ENCODE peak calls at places on chromosomes 13 and 19, in nine cellular contexts. K is nucleus accumbens, S is mucosa of gallbladder, G is HS-5, T is astrocyte of the spinal cord, I is hypothalamus, M is NCI-H2107, W is left colon, C is aorta. N is an unnamed sample.

GRCh38 chr13:42272776-42273175 is 824 bp downstream of the AKAP11 start:
- DNase-seq in K (no peak), S (no peak), G (no peak), T (peak), I (no peak), M (no peak), W (no peak), C (no peak), N (no peak)

GRCh38 chr13:23463631-23464030 is 30.1 kb upstream of the SACS start:
- DNase-seq in K (no peak), S (no peak), G (no peak), T (no peak), I (no peak), M (no peak), W (no peak), C (no peak), N (no peak)

GRCh38 chr13:98206946-98207345 is 29.9 kb upstream of the RNF113B start:
- DNase-seq in K (no peak), S (no peak), G (peak), T (peak), I (no peak), M (no peak), W (no peak), C (no peak), N (no peak)

GRCh38 chr19:11505032-11505503 is 571 bp downstream of the ZNF653 start:
- DNase-seq in K (peak), S (peak), G (peak), T (peak), I (peak), M (peak), W (peak), C (peak), N (peak)

GRCh38 chr19:50658438-50659317 is 9.4 kb downstream of the C19orf81 start:
- DNase-seq in K (peak), S (peak), G (peak), T (peak), I (peak), M (no peak), W (no peak), C (peak), N (peak)

GRCh38 chr19:46211201-46211881 is 18.2 kb upstream of the IGFL1 start:
- DNase-seq in K (no peak), S (peak), G (no peak), T (no peak), I (no peak), M (no peak), W (no peak), C (no peak), N (peak)

GRCh38 chr13:48236528-48237353 is 3.7 kb downstream of the ITM2B start:
- DNase-seq in K (no peak), S (no peak), G (no peak), T (no peak), I (no peak), M (no peak), W (no peak), C (no peak), N (no peak)

GRCh38 chr13:51562011-51562671 is 22.1 kb upstream of the WDFY2 start:
- DNase-seq in K (no peak), S (no peak), G (no peak), T (no peak), I (no peak), M (no peak), W (no peak), C (peak), N (no peak)

GRCh38 chr13:43472980-43473379 is 313.8 kb downstream of the ENOX1 start:
- DNase-seq in K (no peak), S (no peak), G (no peak), T (no peak), I (no peak), M (no peak), W (no peak), C (no peak), N (no peak)

GRCh38 chr13:77180011-77180410 is 146.9 kb downstream of the MYCBP2 start:
- DNase-seq in K (no peak), S (no peak), G (no peak), T (no peak), I (no peak), M (no peak), W (no peak), C (no peak), N (no peak)

GRCh38 chr13:25528266-25528665 is 156.5 kb downstream of the ATP8A2 start:
- DNase-seq in K (no peak), S (no peak), G (no peak), T (no peak), I (no peak), M (no peak), W (no peak), C (no peak), N (no peak)

GRCh38 chr13:92612892-92613291 is 613.7 kb upstream of the GPC6 start:
- DNase-seq in K (no peak), S (no peak), G (no peak), T (no peak), I (no peak), M (no peak), W (no peak), C (no peak), N (no peak)

GRCh38 chr13:112714772-112715569 is 25.1 kb downstream of the ATP11A start:
- DNase-seq in K (no peak), S (no peak), G (no peak), T (no peak), I (no peak), M (no peak), W (no peak), C (no peak), N (peak)

GRCh38 chr13:51981355-51981754 is 29.9 kb downstream of the ATP7B start:
- DNase-seq in K (no peak), S (no peak), G (no peak), T (no peak), I (no peak), M (no peak), W (no peak), C (no peak), N (no peak)

GRCh38 chr13:48400820-48401219 is 12.1 kb downstream of the LPAR6 start:
- DNase-seq in K (no peak), S (no peak), G (no peak), T (peak), I (no peak), M (no peak), W (no peak), C (no peak), N (no peak)

GRCh38 chr19:6241680-6242079 is 38.1 kb downstream of the MLLT1 start:
- DNase-seq in K (peak), S (no peak), G (no peak), T (no peak), I (peak), M (no peak), W (no peak), C (peak), N (no peak)

GRCh38 chr13:40116008-40116407 is 460.5 kb downstream of the COG6 start:
- DNase-seq in K (no peak), S (peak), G (no peak), T (peak), I (no peak), M (no peak), W (peak), C (peak), N (no peak)

N was measured in WTC11.